ENCODE peak calls at places on chromosomes 12 and 14, in five cellular contexts. U is upper lobe of right lung; M is CD8-positive, alpha-beta T cell; P is uterus; Q is CD8-positive, alpha-beta memory T cell. E is an unnamed sample. For H3K4me1 and H3K9me3, the result is how much of the 10 kb centered on the place peaks cover.

GRCh38 chr12:77366616-77367015 is 301.2 kb upstream of the E2F7 start:
- DNase-seq in U (no peak), M (no peak), P (no peak), Q (no peak), E (no peak)

GRCh38 chr14:72523397-72524157 is 370.3 kb downstream of the DPF3 start:
- DNase-seq in U (no peak), M (no peak), P (no peak), Q (no peak), E (no peak)

GRCh38 chr14:100827751-100828447 is 2.0 kb downstream of the MEG3 start:
- DNase-seq in U (no peak), M (no peak), P (no peak), Q (no peak), E (peak)

GRCh38 chr12:57182918-57183575 is 33.5 kb upstream of the NXPH4 start:
- DNase-seq in U (peak), M (peak), P (peak), Q (peak), E (peak)

GRCh38 chr12:94099191-94099983 is 49.0 kb upstream of the PLXNC1 start:
- DNase-seq in U (no peak), M (no peak), P (no peak), Q (no peak), E (peak)

GRCh38 chr14:57171903-57172302 is 96.8 kb downstream of the EXOC5 start:
- DNase-seq in U (no peak), M (no peak), P (no peak), Q (no peak), E (no peak)

GRCh38 chr12:100151769-100152168 is 9.1 kb upstream of the BLTP3B start:
- DNase-seq in U (no peak), M (no peak), P (no peak), Q (no peak), E (no peak)

GRCh38 chr14:63727736-63728728 is at the start of gene SGPP1:
- DNase-seq in U (peak), M (peak), P (peak), Q (peak), E (peak)

GRCh38 chr14:90773196-90773486 is 43.1 kb downstream of the TTC7B start:
- DNase-seq in U (no peak), M (no peak), P (no peak), Q (no peak), E (no peak)

GRCh38 chr12:6867407-6868210 is at the start of gene TPI1:
- DNase-seq in U (peak), M (peak), P (peak), Q (peak), E (peak)

DNA sequence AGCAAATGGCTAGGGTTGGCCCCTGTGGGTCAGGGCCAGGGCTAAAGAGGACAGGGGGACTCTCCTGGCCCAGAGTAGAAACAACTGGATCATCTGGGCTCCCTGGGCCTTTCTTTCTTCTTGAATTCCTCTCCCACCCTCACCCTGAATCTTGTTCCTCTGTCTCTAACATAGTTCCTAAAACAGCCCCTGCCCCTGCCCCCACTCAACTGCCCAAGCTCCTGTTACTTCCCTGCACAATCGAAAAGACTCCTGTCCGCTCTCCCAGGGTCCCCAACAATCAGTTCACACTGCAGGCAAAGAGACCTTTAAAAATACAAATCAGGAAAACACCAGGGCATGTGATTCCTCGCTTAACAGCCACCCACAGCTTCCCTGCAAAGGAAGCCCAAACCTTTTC is 18.0 kb upstream of the ANKRD33 start:
- DNase-seq in U (peak), M (no peak), P (no peak), Q (peak), E (no peak)
- H3K4me3 ChIP-seq in U (no peak), M (no peak), P (no peak), Q (no peak), E (no peak)

DNA sequence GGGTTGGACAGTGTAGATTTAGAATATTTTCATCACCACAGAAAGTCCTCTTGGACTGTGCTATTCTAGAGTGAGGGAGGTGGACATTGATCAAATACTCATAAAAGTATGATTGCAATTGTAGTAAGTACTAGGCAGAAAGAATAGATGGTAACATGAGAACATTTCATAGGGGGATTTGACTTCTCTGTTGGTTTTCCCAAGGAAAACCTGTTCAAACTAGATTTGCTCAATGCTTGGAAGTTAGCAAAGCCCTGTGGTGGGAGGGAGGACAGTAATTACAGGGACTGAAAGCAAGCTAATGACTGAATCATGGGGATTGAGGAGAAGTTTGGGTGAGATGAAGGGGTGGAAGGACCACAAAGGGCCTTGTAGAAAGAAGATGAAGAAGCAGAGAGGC is 24.4 kb upstream of the EID3 start:
- DNase-seq in U (no peak), M (no peak), P (no peak), Q (no peak), E (no peak)
- H3K4me1 ChIP-seq in U (under half), M (under half), P (under half), Q (under half), E (under half)

DNA sequence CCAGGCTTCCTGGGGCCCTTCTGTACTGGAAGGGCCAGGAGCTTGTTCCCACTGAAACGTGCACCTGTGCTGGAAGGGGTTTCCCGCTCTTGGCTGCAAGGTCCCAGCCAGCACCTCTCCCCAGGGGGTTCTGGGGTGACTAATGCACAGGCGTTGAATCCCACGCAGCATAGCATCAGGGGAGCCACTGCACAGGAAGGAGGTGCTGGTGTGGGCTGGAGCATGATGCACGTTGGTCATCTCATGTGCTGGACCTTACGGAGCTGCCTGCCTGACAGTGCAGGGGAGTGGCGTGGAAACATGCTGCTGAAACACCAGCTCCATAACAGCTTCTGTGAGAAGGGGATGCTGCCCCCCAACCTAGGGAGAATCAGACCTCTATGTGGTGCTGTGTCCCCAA is 623.0 kb downstream of the AACS start:
- DNase-seq in U (no peak), M (no peak), P (no peak), Q (no peak), E (no peak)
- H3K9me3 ChIP-seq in U (under half), M (under half), P (under half), Q (under half), E (under half)

DNA sequence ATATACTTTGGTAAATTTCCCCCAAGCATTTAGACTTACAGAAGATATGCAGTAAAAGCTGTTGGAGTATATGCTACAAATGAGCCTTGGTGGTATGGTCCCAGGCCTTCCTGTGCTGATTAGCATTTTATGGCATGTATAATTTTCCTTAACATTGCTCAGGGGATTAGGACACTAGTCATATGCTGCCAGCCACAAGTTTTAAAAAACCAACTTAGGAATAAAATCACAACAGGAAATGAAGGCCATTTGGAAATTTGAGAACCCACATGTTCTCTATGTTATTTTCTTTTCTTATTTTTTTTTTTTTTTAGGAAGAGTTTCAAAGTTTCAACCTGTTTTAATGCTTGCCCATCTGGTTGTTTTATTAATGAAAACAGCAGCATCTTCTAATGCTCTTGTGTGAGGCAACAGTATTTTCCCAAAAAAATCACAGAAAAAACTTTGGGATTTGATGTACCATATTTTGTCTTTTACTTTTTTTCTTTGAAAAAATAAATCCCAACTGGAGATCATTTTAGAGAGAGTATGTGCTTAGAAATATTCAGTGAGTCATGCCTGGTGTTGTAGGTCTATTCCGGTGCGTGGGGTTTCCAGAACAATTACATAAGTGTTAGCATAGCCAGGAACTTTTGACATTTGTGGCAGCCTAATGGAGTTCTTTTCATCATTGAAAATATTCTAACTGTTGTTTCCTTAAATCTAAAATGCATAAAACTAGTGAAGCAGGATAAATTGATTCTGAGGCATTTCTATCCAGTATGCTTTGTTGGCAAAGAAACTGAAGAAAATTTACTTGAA is 21.7 kb upstream of the DUSP6 start:
- DNase-seq in U (no peak), M (no peak), P (no peak), Q (no peak), E (peak)
- H3K4me3 ChIP-seq in U (no peak), M (no peak), P (no peak), Q (no peak), E (no peak)

GRCh38 chr14:50839048-50839447 is 8.1 kb upstream of the NIN start:
- DNase-seq in U (no peak), M (no peak), P (no peak), Q (no peak), E (no peak)
- H3K4me1 ChIP-seq in U (under half), M (under half), P (under half), Q (under half), E (under half)

DNA sequence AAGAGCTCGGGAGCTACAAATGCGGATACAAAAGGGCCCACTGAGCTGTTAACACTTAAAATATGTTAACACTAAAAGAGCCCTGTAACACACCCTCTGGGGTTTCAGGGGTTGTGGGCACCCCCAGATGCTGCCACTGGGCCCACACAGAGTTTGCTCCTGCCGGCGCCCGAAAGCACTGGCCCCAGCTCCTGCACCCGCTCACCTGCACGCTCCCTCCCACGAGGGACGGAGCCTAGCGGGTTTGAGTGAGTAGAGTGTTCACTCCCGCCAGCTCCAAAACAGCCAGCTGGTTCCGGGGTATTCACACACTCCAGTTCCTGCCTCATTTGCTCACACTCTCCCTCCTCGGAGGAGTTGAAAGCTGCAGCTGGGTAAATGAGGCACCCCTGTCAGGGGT is 357.7 kb downstream of the ETNK1 start:
- DNase-seq in U (no peak), M (no peak), P (no peak), Q (no peak), E (no peak)
- H3K9me3 ChIP-seq in U (under half), M (under half), P (under half), Q (under half), E (under half)

GRCh38 chr12:14362347-14362746 is 3.1 kb upstream of the ATF7IP start:
- DNase-seq in U (no peak), M (no peak), P (no peak), Q (no peak), E (no peak)

GRCh38 chr12:14365294-14366210 is at the start of gene ATF7IP:
- DNase-seq in U (peak), M (peak), P (peak), Q (peak), E (no peak)

GRCh38 chr12:14366211-14366762 is 805 bp downstream of the ATF7IP start:
- DNase-seq in U (no peak), M (no peak), P (no peak), Q (no peak), E (no peak)

GRCh38 chr12:14367097-14367661 is 1.7 kb downstream of the ATF7IP start:
- DNase-seq in U (no peak), M (no peak), P (no peak), Q (no peak), E (no peak)

DNA sequence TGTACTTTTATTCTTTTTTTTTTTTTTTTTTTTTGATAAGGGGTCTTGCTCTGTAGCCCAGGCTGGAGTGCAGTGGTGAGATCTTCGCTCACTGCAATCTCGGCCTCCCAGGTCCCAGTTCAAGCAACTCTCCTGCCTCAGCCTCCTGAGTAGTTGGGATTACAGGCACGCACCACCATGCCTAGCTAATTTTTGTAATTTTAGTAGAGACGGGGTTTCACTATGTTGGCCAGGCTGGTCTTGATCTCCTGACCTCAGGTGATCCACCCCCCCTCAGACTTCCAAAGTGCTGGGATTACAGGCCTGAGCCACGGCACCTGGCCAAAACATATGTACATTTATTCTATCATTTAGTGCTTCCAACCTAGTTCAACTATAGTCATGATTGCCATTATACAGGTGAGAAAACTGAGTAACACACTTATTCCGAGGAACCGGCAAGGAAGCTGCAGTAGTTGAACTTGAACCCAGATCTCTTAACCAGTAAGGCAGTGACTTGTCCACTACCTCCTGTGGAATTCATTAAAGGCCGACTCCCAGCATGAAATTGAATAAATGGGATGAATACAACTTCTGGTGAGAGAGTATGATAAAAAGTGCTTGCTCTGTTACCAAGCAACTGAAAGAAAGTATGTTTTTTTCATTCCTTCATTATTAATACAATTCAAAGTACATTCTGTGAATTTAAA is 755 bp upstream of the ATF7IP start:
- DNase-seq in U (no peak), M (no peak), P (no peak), Q (no peak), E (no peak)
- H3K4me3 ChIP-seq in U (peak), M (peak), P (peak), Q (peak), E (no peak)

GRCh38 chr14:75736845-75737485 is 75.9 kb downstream of the TTLL5 start:
- DNase-seq in U (no peak), M (no peak), P (no peak), Q (no peak), E (no peak)
- H3K4me1 ChIP-seq in U (under half), M (under half), P (under half), Q (under half), E (under half)

GRCh38 chr12:34393086-34393820 is 371.0 kb downstream of the ALG10 start:
- DNase-seq in U (peak), M (no peak), P (peak), Q (peak), E (no peak)
- H3K9me3 ChIP-seq in U (under half), M (under half), P (under half), Q (under half), E (under half)

E was measured in SJCRH30.